ENCODE peak calls at places on chromosomes 1 and 21, in ten cellular contexts. N is mammary epithelial cell; I is esophagus muscularis mucosa; S is body of pancreas; W is CD8-positive, alpha-beta memory T cell; G is neural progenitor cell; F is fibroblast of lung; Z is heart left ventricle; U is effector memory CD4-positive, alpha-beta T cell; K is upper lobe of right lung. C is an unnamed sample. For H3K9me3, the result is how much of the 10 kb centered on the place peaks cover.

GRCh38 chr1:167935252-167936067 is 1.0 kb upstream of the DCAF6 start:
- DNase-seq in I (no peak), S (peak), F (peak), U (peak), N (peak), K (no peak), Z (peak), G (no peak), W (peak), C (no peak)

GRCh38 chr1:170316270-170316669 is 170.5 kb downstream of the NTMT2 start:
- DNase-seq in S (no peak), F (peak), G (no peak), U (no peak), W (no peak), K (no peak), Z (no peak), N (no peak), I (no peak), C (no peak)

GRCh38 chr1:70719164-70719563 is 308.1 kb downstream of the CTH start:
- DNase-seq in N (no peak), U (no peak), F (no peak), W (no peak), Z (no peak), K (no peak), I (no peak), G (no peak), S (no peak), C (no peak)

GRCh38 chr1:119275145-119275929 is 93.2 kb upstream of the HAO2 start:
- DNase-seq in S (peak), Z (no peak), F (peak), W (peak), U (no peak), I (no peak), G (peak), N (peak), K (no peak), C (no peak)

GRCh38 chr1:238517710-238518109 is 627.0 kb upstream of the ZP4 start:
- DNase-seq in W (no peak), I (no peak), N (no peak), F (no peak), Z (no peak), S (no peak), U (no peak), G (no peak), K (no peak), C (no peak)

GRCh38 chr1:210321552-210321951 is 7.2 kb upstream of the HHAT start:
- DNase-seq in W (no peak), U (no peak), K (no peak), Z (no peak), N (peak), I (no peak), G (no peak), F (no peak), S (no peak), C (no peak)

GRCh38 chr1:95039360-95040031 is 33.3 kb downstream of the ALG14 start:
- DNase-seq in S (peak), G (no peak), Z (no peak), F (peak), U (no peak), W (no peak), K (no peak), I (no peak), N (peak), C (no peak)

GRCh38 chr1:117685936-117686806 is 80.3 kb downstream of the TENT5C start:
- DNase-seq in W (no peak), Z (no peak), K (no peak), S (peak), F (no peak), U (no peak), I (no peak), N (no peak), G (no peak), C (no peak)

GRCh38 chr1:31617917-31618746 is 643 bp downstream of the HCRTR1 start:
- DNase-seq in K (peak), N (no peak), U (no peak), W (peak), G (peak), I (no peak), F (peak), S (peak), Z (peak), C (peak)

GRCh38 chr1:59498640-59499039 is 201.7 kb downstream of the FGGY start:
- DNase-seq in I (peak), G (no peak), F (peak), N (peak), W (no peak), Z (no peak), K (no peak), S (no peak), U (no peak), C (no peak)

GRCh38 chr1:232428036-232428600 is 201.8 kb downstream of the SIPA1L2 start:
- DNase-seq in G (no peak), K (no peak), I (no peak), U (no peak), W (no peak), S (no peak), N (no peak), Z (no peak), F (peak), C (no peak)

GRCh38 chr1:220367833-220368232 is 95.6 kb upstream of the RAB3GAP2 start:
- DNase-seq in I (no peak), W (no peak), N (no peak), K (no peak), Z (no peak), G (no peak), U (no peak), S (no peak), F (peak), C (no peak)

GRCh38 chr1:92486251-92487077 is at the start of gene GFI1:
- DNase-seq in U (peak), W (peak), N (peak), S (peak), I (no peak), Z (peak), K (peak), F (no peak), G (peak), C (peak)

GRCh38 chr1:246989901-246990300 is 18.0 kb downstream of the ZNF695 start:
- DNase-seq in S (no peak), Z (no peak), I (no peak), G (no peak), N (no peak), W (no peak), K (no peak), F (no peak), U (no peak), C (no peak)

GRCh38 chr1:246987083-246987690 is 20.7 kb downstream of the ZNF695 start:
- DNase-seq in S (no peak), N (no peak), Z (no peak), W (no peak), G (no peak), K (no peak), F (no peak), U (no peak), I (no peak), C (no peak)

DNA sequence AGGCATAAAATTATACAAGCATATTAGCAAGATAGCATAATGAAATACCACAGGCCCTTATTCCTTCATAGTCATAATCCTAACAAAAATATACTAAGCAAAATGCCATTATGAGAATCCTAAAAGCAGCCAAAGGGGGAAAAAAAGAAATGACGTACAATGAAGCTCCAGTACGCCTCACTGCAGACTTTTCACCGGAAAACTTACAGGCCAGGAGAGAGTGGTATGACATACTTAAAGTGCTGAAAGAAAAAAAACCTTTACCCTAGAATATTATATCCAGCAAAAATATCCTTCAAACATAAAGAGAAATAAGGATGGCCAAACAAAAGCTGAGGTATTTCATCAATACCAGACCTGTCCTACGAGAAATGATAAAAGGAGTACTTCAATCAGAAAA is 19.5 kb downstream of the ZNF695 start:
- DNase-seq in G (no peak), K (no peak), N (no peak), S (no peak), Z (no peak), W (no peak), F (no peak), U (no peak), I (no peak), C (no peak)
- H3K9me3 ChIP-seq in G (half or more), K (half or more), N (under half), S (under half), Z (under half), W (under half), F (under half), U (under half), I (under half), C (half or more)

GRCh38 chr21:27649746-27650145 is 682.9 kb upstream of the ADAMTS5 start:
- DNase-seq in U (no peak), W (no peak), N (peak), I (no peak), S (no peak), G (no peak), K (no peak), Z (no peak), F (no peak), C (no peak)
- H3K9me3 ChIP-seq in U (under half), W (under half), N (under half), I (under half), S (under half), G (under half), K (under half), Z (under half), F (under half), C (under half)

DNA sequence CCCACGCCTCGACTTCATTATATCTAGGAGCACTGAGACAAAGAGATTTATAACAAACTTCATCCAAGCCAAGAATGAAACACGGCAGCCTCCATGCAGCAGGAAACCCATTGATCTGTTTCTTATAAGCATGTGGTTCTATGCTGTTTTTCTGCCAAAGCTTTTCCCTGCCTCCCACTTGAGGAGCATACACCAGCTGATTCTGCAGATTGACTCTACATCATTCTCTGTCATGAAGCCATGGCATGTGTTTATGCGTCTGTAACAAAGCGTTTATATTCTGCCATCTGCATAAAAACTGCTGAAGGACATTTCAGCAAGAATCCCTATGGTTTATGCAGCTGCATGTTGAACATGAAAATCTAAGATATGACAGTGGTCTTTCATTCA is 102.0 kb downstream of the CYYR1 start:
- DNase-seq in S (no peak), Z (no peak), W (no peak), N (no peak), U (no peak), F (no peak), K (no peak), I (no peak), G (no peak), C (no peak)
- H3K9me3 ChIP-seq in S (under half), Z (under half), W (under half), N (under half), U (under half), F (under half), K (under half), I (under half), G (under half), C (under half)

GRCh38 chr1:196063952-196064351 is 544.3 kb downstream of the KCNT2 start:
- DNase-seq in I (no peak), K (no peak), F (peak), W (no peak), N (no peak), U (no peak), S (no peak), G (no peak), Z (no peak), C (no peak)

GRCh38 chr1:196060539-196060938 is 547.7 kb downstream of the KCNT2 start:
- DNase-seq in N (no peak), S (no peak), G (no peak), Z (no peak), W (no peak), U (no peak), F (no peak), K (no peak), I (no peak), C (no peak)

GRCh38 chr1:196059210-196059609 is 549.0 kb downstream of the KCNT2 start:
- DNase-seq in Z (no peak), U (no peak), G (no peak), S (no peak), N (no peak), I (no peak), W (no peak), F (peak), K (no peak), C (no peak)

GRCh38 chr1:196063307-196063706 is 544.9 kb downstream of the KCNT2 start:
- DNase-seq in W (no peak), N (peak), U (no peak), K (no peak), G (no peak), Z (no peak), I (no peak), S (no peak), F (peak), C (no peak)
- H3K9me3 ChIP-seq in W (under half), N (under half), U (under half), K (under half), G (under half), Z (under half), I (under half), S (under half), F (under half), C (under half)

DNA sequence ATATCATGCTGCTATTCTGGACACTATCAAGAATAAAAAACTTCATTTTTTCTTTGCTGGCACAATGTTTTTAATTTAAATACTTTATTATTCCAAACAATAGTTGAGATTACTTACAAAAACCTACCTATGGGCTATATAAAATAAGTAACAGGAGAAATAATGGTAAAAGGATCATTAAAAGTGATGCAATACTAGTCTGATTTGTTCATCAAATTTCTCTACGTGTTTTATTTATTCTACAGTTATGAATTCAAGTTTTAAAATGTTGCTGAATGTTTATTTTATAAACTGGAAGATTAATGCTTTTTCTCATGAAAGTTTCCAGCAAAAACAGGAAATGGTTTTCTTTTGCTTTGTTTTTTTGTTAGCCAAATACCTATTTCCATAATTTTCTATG is 662.4 kb upstream of the BRINP3 start:
- DNase-seq in U (no peak), N (no peak), I (no peak), S (no peak), K (no peak), G (no peak), W (no peak), F (no peak), Z (no peak), C (no peak)
- H3K9me3 ChIP-seq in U (under half), N (under half), I (under half), S (under half), K (under half), G (under half), W (under half), F (under half), Z (under half), C (under half)

DNA sequence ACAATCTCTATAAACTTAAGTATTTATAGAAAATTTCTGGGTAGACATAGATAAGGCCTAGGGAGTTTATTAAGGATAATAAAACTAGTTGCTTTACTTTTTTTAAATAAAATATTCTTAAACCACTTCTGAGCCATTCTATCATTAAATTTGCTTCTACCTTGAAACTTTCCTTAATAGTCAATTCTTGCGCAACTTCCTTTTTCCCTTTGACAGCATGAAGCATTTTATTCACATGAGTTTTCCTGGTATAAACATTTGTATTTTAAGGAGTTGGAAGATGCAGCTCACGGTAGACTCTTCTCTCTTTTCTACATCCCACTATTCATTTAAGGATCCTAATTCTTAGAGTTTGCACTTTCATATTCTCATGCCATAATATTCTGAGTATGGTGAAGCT is 75.8 kb upstream of the DPH5 start:
- DNase-seq in F (peak), W (no peak), G (no peak), Z (no peak), N (peak), S (no peak), K (no peak), I (no peak), U (no peak), C (no peak)
- H3K9me3 ChIP-seq in F (under half), W (under half), G (under half), Z (under half), N (under half), S (under half), K (under half), I (under half), U (under half), C (under half)

GRCh38 chr21:8989261-8989882 is 1532.0 kb upstream of the TPTE start:
- DNase-seq in K (no peak), S (no peak), Z (no peak), N (no peak), F (peak), G (no peak), I (peak), W (no peak), U (no peak), C (no peak)

GRCh38 chr21:8989883-8990325 is 1531.5 kb upstream of the TPTE start:
- DNase-seq in I (no peak), W (no peak), G (no peak), U (no peak), F (peak), K (no peak), Z (no peak), N (no peak), S (no peak), C (no peak)

GRCh38 chr21:8991088-8991907 is 1530.1 kb upstream of the TPTE start:
- DNase-seq in G (no peak), U (no peak), Z (no peak), N (no peak), S (no peak), F (peak), W (no peak), I (peak), K (no peak), C (no peak)

GRCh38 chr21:8991968-8992621 is 1529.3 kb upstream of the TPTE start:
- DNase-seq in I (peak), U (no peak), S (no peak), F (peak), Z (no peak), K (no peak), W (no peak), G (no peak), N (no peak), C (no peak)

GRCh38 chr21:8990326-8991087 is 1530.9 kb upstream of the TPTE start:
- DNase-seq in G (no peak), K (no peak), N (no peak), S (no peak), I (peak), F (peak), U (no peak), W (no peak), Z (no peak), C (no peak)
- H3K9me3 ChIP-seq in G (under half), K (under half), N (half or more), S (under half), I (under half), F (under half), U (under half), W (under half), Z (under half), C (under half)

GRCh38 chr1:246969621-246970020 is 37.9 kb upstream of the AHCTF1 start:
- DNase-seq in N (no peak), U (no peak), G (no peak), Z (no peak), S (no peak), W (no peak), I (no peak), K (no peak), F (no peak), C (no peak)
- H3K9me3 ChIP-seq in N (under half), U (under half), G (under half), Z (under half), S (under half), W (under half), I (under half), K (under half), F (under half), C (under half)

DNA sequence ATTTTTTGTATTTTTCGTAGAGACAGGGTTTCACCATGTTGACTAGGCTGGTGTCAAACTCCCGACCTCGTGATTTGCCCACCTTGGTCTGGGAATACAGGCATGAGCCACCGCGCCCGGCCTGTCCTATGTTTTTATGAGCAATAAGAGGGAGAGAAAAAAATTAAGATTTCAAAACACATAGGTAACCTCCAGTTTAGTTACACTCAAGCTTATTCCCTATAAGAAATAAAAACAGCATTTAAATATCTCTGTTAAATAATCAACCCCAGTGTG is 7.1 kb downstream of the RSBN1 start:
- DNase-seq in K (no peak), Z (no peak), N (no peak), G (no peak), F (no peak), W (no peak), U (no peak), I (no peak), S (no peak), C (no peak)
- H3K9me3 ChIP-seq in K (under half), Z (under half), N (under half), G (under half), F (under half), W (under half), U (under half), I (under half), S (under half), C (under half)

C was measured in left ventricle myocardium inferior.